ENCODE peak calls at places on chromosomes 4 and X, in four cellular contexts. One of them, this sample, is unnamed.

GRCh38 chr4:132101526-132101925 is 1047.6 kb upstream of the PCDH10 start:
- DNase-seq in nephron progenitor cell: no peak
- DNase-seq in glutamatergic neuron: no peak
- DNase-seq in MCF 10A: no peak
- DNase-seq in this sample: peak

GRCh38 chr4:3263053-3263958 is 14.3 kb downstream of the MSANTD1 start:
- DNase-seq in nephron progenitor cell: no peak
- DNase-seq in MCF 10A: no peak
- DNase-seq in glutamatergic neuron: no peak
- DNase-seq in this sample: no peak

GRCh38 chrX:133638285-133638684 is 223.0 kb upstream of the GPC4 start:
- DNase-seq in nephron progenitor cell: no peak
- DNase-seq in MCF 10A: peak
- DNase-seq in glutamatergic neuron: no peak
- DNase-seq in this sample: no peak

GRCh38 chr4:147354994-147355393 is 125.9 kb upstream of the EDNRA start:
- DNase-seq in MCF 10A: no peak
- DNase-seq in nephron progenitor cell: no peak
- DNase-seq in glutamatergic neuron: no peak
- DNase-seq in this sample: no peak

GRCh38 chrX:83511208-83511607 is 3.1 kb downstream of the POU3F4 start:
- DNase-seq in glutamatergic neuron: peak
- DNase-seq in nephron progenitor cell: peak
- DNase-seq in MCF 10A: no peak
- DNase-seq in this sample: no peak

GRCh38 chrX:150476183-150476699 is 92.2 kb upstream of the MTM1 start:
- DNase-seq in nephron progenitor cell: no peak
- DNase-seq in MCF 10A: peak
- DNase-seq in glutamatergic neuron: no peak
- DNase-seq in this sample: no peak

GRCh38 chr4:142379277-142380051 is 466.6 kb downstream of the INPP4B start:
- DNase-seq in nephron progenitor cell: no peak
- DNase-seq in MCF 10A: peak
- DNase-seq in glutamatergic neuron: no peak
- DNase-seq in this sample: peak

GRCh38 chrX:16712116-16712824 is at the start of gene CTPS2:
- DNase-seq in glutamatergic neuron: peak
- DNase-seq in MCF 10A: peak
- DNase-seq in nephron progenitor cell: peak
- DNase-seq in this sample: peak

GRCh38 chr4:80336582-80336981 is 1.1 kb downstream of the CFAP299 start:
- DNase-seq in glutamatergic neuron: no peak
- DNase-seq in nephron progenitor cell: peak
- DNase-seq in MCF 10A: peak
- DNase-seq in this sample: peak

GRCh38 chr4:3399277-3400194 is 42.2 kb upstream of the HGFAC start:
- DNase-seq in glutamatergic neuron: no peak
- DNase-seq in MCF 10A: peak
- DNase-seq in nephron progenitor cell: no peak
- DNase-seq in this sample: peak

GRCh38 chrX:53347948-53348347 is 66.6 kb upstream of the IQSEC2 start:
- DNase-seq in MCF 10A: no peak
- DNase-seq in glutamatergic neuron: no peak
- DNase-seq in nephron progenitor cell: no peak
- DNase-seq in this sample: no peak

GRCh38 chr4:161554372-161554990 is 609.3 kb downstream of the FSTL5 start:
- DNase-seq in glutamatergic neuron: no peak
- DNase-seq in nephron progenitor cell: no peak
- DNase-seq in MCF 10A: peak
- DNase-seq in this sample: no peak

GRCh38 chrX:72102760-72103159 is 29.0 kb downstream of the RTL5 start:
- DNase-seq in MCF 10A: no peak
- DNase-seq in nephron progenitor cell: no peak
- DNase-seq in glutamatergic neuron: no peak
- DNase-seq in this sample: no peak

GRCh38 chrX:136304493-136304892 is 3.7 kb downstream of the ADGRG4 start:
- DNase-seq in MCF 10A: no peak
- DNase-seq in glutamatergic neuron: no peak
- DNase-seq in nephron progenitor cell: no peak
- DNase-seq in this sample: no peak
- TF ChIP-seq CTCF in MCF 10A: no peak
- TF ChIP-seq CTCF in glutamatergic neuron: no peak
- TF ChIP-seq CTCF in nephron progenitor cell: no peak
- TF ChIP-seq CTCF in this sample: no peak

GRCh38 chr4:43776371-43776770 is 672.2 kb downstream of the KCTD8 start:
- DNase-seq in MCF 10A: peak
- DNase-seq in nephron progenitor cell: no peak
- DNase-seq in glutamatergic neuron: no peak
- DNase-seq in this sample: no peak
- TF ChIP-seq CTCF in MCF 10A: peak
- TF ChIP-seq CTCF in nephron progenitor cell: peak
- TF ChIP-seq CTCF in glutamatergic neuron: peak
- TF ChIP-seq CTCF in this sample: peak

DNA sequence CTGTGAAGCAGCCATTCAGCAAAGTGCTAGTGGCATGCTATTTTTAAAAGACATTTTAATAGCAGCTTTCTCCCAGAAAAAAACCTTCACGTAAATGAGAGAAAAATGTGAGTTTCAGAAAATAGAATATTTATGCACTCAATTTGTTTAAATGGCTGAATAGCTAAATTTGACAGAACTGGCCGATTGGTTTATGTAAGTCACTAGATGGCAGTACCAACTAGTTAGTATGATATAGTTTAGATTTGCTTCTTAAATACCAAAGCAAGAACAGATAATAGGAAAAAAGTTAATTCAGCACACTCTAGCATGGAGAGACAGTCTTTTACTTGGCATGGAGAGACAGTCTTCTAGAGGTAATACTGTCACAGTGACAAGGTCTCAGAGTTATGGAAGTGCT is 250.1 kb downstream of the SNCA start:
- DNase-seq in nephron progenitor cell: no peak
- DNase-seq in glutamatergic neuron: no peak
- DNase-seq in MCF 10A: peak
- DNase-seq in this sample: peak
- TF ChIP-seq CTCF in nephron progenitor cell: no peak
- TF ChIP-seq CTCF in glutamatergic neuron: no peak
- TF ChIP-seq CTCF in MCF 10A: peak
- TF ChIP-seq CTCF in this sample: peak

GRCh38 chrX:67781132-67781531 is 237.3 kb downstream of the AR start:
- DNase-seq in MCF 10A: no peak
- DNase-seq in nephron progenitor cell: no peak
- DNase-seq in glutamatergic neuron: no peak
- DNase-seq in this sample: peak
- TF ChIP-seq CTCF in MCF 10A: peak
- TF ChIP-seq CTCF in nephron progenitor cell: no peak
- TF ChIP-seq CTCF in glutamatergic neuron: no peak
- TF ChIP-seq CTCF in this sample: peak

GRCh38 chr4:47043821-47044220 is 12.5 kb downstream of the GABRB1 start:
- DNase-seq in nephron progenitor cell: no peak
- DNase-seq in glutamatergic neuron: no peak
- DNase-seq in MCF 10A: no peak
- DNase-seq in this sample: no peak

GRCh38 chr4:47040828-47041227 is 9.5 kb downstream of the GABRB1 start:
- DNase-seq in nephron progenitor cell: no peak
- DNase-seq in glutamatergic neuron: no peak
- DNase-seq in MCF 10A: no peak
- DNase-seq in this sample: no peak

GRCh38 chr4:47032405-47033106 is 1.2 kb downstream of the GABRB1 start:
- DNase-seq in nephron progenitor cell: peak
- DNase-seq in glutamatergic neuron: peak
- DNase-seq in MCF 10A: peak
- DNase-seq in this sample: no peak

GRCh38 chr4:47038263-47038662 is 6.9 kb downstream of the GABRB1 start:
- DNase-seq in glutamatergic neuron: no peak
- DNase-seq in MCF 10A: no peak
- DNase-seq in nephron progenitor cell: no peak
- DNase-seq in this sample: no peak
- TF ChIP-seq CTCF in glutamatergic neuron: no peak
- TF ChIP-seq CTCF in MCF 10A: no peak
- TF ChIP-seq CTCF in nephron progenitor cell: no peak
- TF ChIP-seq CTCF in this sample: no peak